ENCODE peak calls at places on chromosomes 7 and 10, in five cellular contexts. A is astrocyte of the cerebellum, J is choroid plexus epithelial cell, U is psoas muscle, D is right atrium auricular region. F is an unnamed sample.

GRCh38 chr10:74874649-74875048 is 48.2 kb downstream of the KAT6B start:
- DNase-seq in A (no peak), J (no peak), U (no peak), D (no peak), F (no peak)

GRCh38 chr10:32413513-32413912 is 32.4 kb upstream of the CCDC7 start:
- DNase-seq in A (peak), J (peak), U (no peak), D (no peak), F (no peak)

GRCh38 chr7:27312820-27313219 is 70.2 kb downstream of the EVX1 start:
- DNase-seq in A (no peak), J (no peak), U (no peak), D (no peak), F (no peak)

GRCh38 chr7:135862586-135863361 is 114.2 kb upstream of the FAM180A start:
- DNase-seq in A (no peak), J (no peak), U (no peak), D (no peak), F (no peak)

GRCh38 chr7:46515844-46516590 is 594.9 kb upstream of the IGFBP3 start:
- DNase-seq in A (no peak), J (no peak), U (no peak), D (no peak), F (peak)

GRCh38 chr10:127055263-127055662 is 141.1 kb downstream of the INSYN2A start:
- DNase-seq in A (no peak), J (no peak), U (no peak), D (no peak), F (no peak)

GRCh38 chr7:131381069-131381838 is 53.6 kb downstream of the MKLN1 start:
- DNase-seq in A (no peak), J (peak), U (no peak), D (no peak), F (no peak)

GRCh38 chr7:16668978-16669377 is 23.0 kb downstream of the BZW2 start:
- DNase-seq in A (no peak), J (peak), U (no peak), D (no peak), F (no peak)

GRCh38 chr10:110912374-110912773 is 6.6 kb downstream of the BBIP1 start:
- DNase-seq in A (peak), J (peak), U (no peak), D (no peak), F (no peak)

GRCh38 chr10:12902135-12902572 is 99.4 kb downstream of the CCDC3 start:
- DNase-seq in A (peak), J (peak), U (no peak), D (peak), F (peak)

GRCh38 chr7:33728779-33729646 is 176.3 kb upstream of the BMPER start:
- DNase-seq in A (no peak), J (no peak), U (no peak), D (no peak), F (no peak)

GRCh38 chr10:34290412-34291082 is 524.5 kb downstream of the PARD3 start:
- DNase-seq in A (peak), J (peak), U (no peak), D (no peak), F (no peak)

GRCh38 chr10:54314430-54314829 is 486.6 kb downstream of the PCDH15 start:
- DNase-seq in A (no peak), J (no peak), U (no peak), D (no peak), F (no peak)

GRCh38 chr10:11472158-11472753 is 139.2 kb downstream of the USP6NL start:
- DNase-seq in A (peak), J (peak), U (peak), D (peak), F (peak)

GRCh38 chr10:8444630-8445029 is 390.1 kb downstream of the GATA3 start:
- DNase-seq in A (no peak), J (no peak), U (no peak), D (no peak), F (peak)

GRCh38 chr10:56360583-56360966 is 484 bp downstream of the ZWINT start:
- DNase-seq in A (no peak), J (no peak), U (no peak), D (no peak), F (peak)

GRCh38 chr7:87231243-87231642 is 11.7 kb upstream of the TMEM243 start:
- DNase-seq in A (no peak), J (no peak), U (peak), D (no peak), F (no peak)

GRCh38 chr7:100626530-100627237 is 14.3 kb downstream of the MOSPD3 start:
- DNase-seq in A (peak), J (peak), U (peak), D (peak), F (peak)

GRCh38 chr7:64874562-64875250 is 28.4 kb upstream of the ZNF273 start:
- DNase-seq in A (no peak), J (no peak), U (no peak), D (peak), F (no peak)

GRCh38 chr7:135213831-135214230 is 2.5 kb upstream of the WDR91 start:
- DNase-seq in A (no peak), J (no peak), U (no peak), D (no peak), F (no peak)

GRCh38 chr10:33381897-33382578 is 47.6 kb upstream of the NRP1 start:
- DNase-seq in A (peak), J (peak), U (no peak), D (no peak), F (no peak)

GRCh38 chr7:157513162-157513621 is 176.4 kb downstream of the DNAJB6 start:
- DNase-seq in A (no peak), J (no peak), U (peak), D (peak), F (no peak)

GRCh38 chr10:32111585-32111984 is 55.4 kb upstream of the KIF5B start:
- DNase-seq in A (no peak), J (no peak), U (no peak), D (no peak), F (no peak)

GRCh38 chr7:17147409-17147808 is 151.0 kb upstream of the AHR start:
- DNase-seq in A (no peak), J (no peak), U (no peak), D (no peak), F (no peak)

GRCh38 chr7:151725844-151726770 is 150.8 kb downstream of the PRKAG2 start:
- DNase-seq in A (no peak), J (no peak), U (no peak), D (no peak), F (no peak)

GRCh38 chr7:12119638-12120303 is 91.3 kb upstream of the TMEM106B start:
- DNase-seq in A (no peak), J (no peak), U (no peak), D (no peak), F (peak)

GRCh38 chr10:44863344-44864041 is 47.6 kb upstream of the TMEM72 start:
- DNase-seq in A (no peak), J (no peak), U (no peak), D (peak), F (no peak)

GRCh38 chr7:101066141-101066857 is 19.0 kb upstream of the TRIM56 start:
- DNase-seq in A (no peak), J (peak), U (no peak), D (no peak), F (peak)

GRCh38 chr7:69947998-69948397 is 349.7 kb downstream of the AUTS2 start:
- DNase-seq in A (no peak), J (no peak), U (no peak), D (no peak), F (no peak)

GRCh38 chr7:75772081-75773077 is at the start of gene CCL26:
- DNase-seq in A (peak), J (peak), U (peak), D (peak), F (no peak)

GRCh38 chr7:1564603-1565022 is 5.2 kb downstream of the PSMG3 start:
- DNase-seq in A (no peak), J (peak), U (peak), D (no peak), F (no peak)

GRCh38 chr7:25726682-25727357 is 425.2 kb upstream of the NFE2L3 start:
- DNase-seq in A (no peak), J (peak), U (no peak), D (no peak), F (peak)

DNA sequence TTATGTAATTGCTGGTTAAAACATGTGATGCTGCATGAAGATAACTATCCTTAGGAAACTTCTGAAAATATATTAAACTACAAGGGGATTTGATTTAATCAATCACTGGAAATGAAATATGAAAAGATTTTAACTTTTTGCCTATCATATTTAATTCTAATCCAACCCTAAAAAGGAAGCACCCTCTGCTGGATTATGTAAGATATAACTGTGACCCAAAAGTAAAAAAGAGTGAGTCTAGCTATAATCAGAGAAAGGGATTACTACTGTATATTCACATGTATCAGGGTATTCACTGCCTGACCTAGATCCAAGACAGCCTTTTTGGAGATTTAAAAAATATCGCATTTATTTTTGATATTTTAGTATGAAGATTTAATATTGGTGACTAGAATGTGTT is 295.5 kb downstream of the MDFIC start:
- DNase-seq in A (no peak), J (peak), U (no peak), D (no peak), F (no peak)
- TF ChIP-seq CTCF in A (no peak), J (peak), U (peak), D (peak), F (no peak)

DNA sequence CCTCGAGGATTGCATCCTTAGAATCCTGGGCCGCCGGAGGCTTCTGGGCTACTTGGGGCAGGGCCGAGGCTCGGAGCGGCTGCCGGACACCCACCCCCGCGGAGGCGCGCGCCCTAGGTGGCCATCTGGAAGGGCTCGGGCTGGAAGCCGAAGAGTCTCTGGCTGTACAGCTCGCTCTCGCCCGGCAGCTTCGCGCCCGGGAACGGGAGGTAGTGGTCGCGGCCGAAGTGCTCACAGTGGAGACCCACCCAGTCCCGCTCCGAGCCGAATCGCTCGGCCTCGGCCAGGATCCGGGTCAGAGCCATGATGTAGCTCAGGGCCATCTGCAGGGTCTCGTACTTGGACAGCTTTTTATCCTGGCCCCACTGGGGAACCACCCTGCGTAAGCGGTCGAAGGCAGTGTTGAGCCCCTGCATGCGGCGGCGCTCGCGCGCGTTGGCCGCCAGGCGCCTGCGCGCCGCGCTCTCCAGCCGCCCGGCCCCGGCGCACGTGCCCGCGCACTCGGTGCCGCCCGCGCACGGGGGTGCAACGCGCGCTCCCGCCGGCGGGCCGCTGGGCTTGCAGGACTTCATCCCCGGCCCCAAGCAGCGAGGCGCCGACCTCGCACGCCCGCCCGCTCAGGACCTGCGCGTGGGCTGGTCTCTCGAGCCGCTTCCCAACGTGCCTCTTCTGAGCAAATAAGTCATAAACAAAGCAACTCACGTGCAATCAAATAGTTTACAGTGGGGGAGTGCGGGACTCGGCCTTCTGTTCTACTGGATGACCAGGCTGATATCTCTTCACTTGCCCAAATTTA is 609 bp downstream of the ATOH7 start:
- DNase-seq in A (no peak), J (peak), U (peak), D (peak), F (peak)
- TF ChIP-seq CTCF in A (peak), J (peak), U (peak), D (peak), F (no peak)

DNA sequence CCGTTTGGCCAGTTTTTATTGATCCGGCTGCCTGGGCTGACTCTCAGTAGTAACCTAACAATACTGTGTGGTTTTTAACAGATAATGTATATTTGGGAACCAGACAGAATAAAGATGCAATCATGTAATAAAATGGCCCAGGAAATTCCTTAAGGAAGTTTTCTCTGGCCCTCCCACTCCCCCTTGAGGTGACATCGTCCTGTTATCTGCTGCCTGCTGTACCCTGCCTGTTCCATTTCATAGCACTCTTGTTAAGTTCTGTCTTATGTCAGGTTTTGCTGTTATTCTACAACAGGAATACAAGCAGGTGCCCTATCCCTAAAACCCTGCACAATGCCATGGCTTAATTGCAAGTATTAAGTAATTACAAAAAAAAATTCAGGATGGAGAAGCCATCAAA is 12.5 kb downstream of the ITGB8 start:
- DNase-seq in A (no peak), J (no peak), U (no peak), D (no peak), F (peak)
- TF ChIP-seq CTCF in A (peak), J (peak), U (no peak), D (no peak), F (peak)

GRCh38 chr10:43667317-43667731 is 18.6 kb upstream of the ZNF32 start:
- DNase-seq in A (no peak), J (peak), U (no peak), D (peak), F (no peak)
- TF ChIP-seq CTCF in A (peak), J (peak), U (peak), D (peak), F (peak)

GRCh38 chr10:73772280-73773151 is 9.3 kb upstream of the CHCHD1 start:
- DNase-seq in A (no peak), J (peak), U (peak), D (peak), F (peak)
- TF ChIP-seq CTCF in A (peak), J (peak), U (no peak), D (peak), F (no peak)

GRCh38 chr10:78023741-78024140 is 5.6 kb downstream of the POLR3A start:
- DNase-seq in A (no peak), J (no peak), U (no peak), D (no peak), F (no peak)

GRCh38 chr10:78033623-78034470 is at the start of gene RPS24:
- DNase-seq in A (peak), J (peak), U (peak), D (peak), F (peak)

GRCh38 chr10:78025685-78026364 is 3.5 kb downstream of the POLR3A start:
- DNase-seq in A (no peak), J (no peak), U (no peak), D (no peak), F (no peak)

GRCh38 chr10:78029294-78030226 is at the start of gene POLR3A:
- DNase-seq in A (peak), J (peak), U (peak), D (peak), F (peak)

GRCh38 chr10:78028438-78029293 is 649 bp downstream of the POLR3A start:
- DNase-seq in A (no peak), J (peak), U (no peak), D (peak), F (peak)
- TF ChIP-seq CTCF in A (no peak), J (no peak), U (no peak), D (no peak), F (no peak)

GRCh38 chr10:3476640-3477448 is 304.3 kb upstream of the PITRM1 start:
- DNase-seq in A (no peak), J (no peak), U (no peak), D (no peak), F (no peak)
- TF ChIP-seq CTCF in A (peak), J (peak), U (no peak), D (no peak), F (no peak)

F was measured in nephron progenitor cell.